ENCODE peak calls at places on chromosome 17, in six cellular contexts. One of them, this sample, is unnamed.

GRCh38 chr17:67469208-67469980 is 92.3 kb downstream of the PITPNC1 start:
- DNase-seq in AG04450: no peak
- DNase-seq in right atrium auricular region: no peak
- DNase-seq in iPS DF 6.9: no peak
- DNase-seq in HL-60: no peak
- DNase-seq in left ventricle myocardium inferior: no peak
- DNase-seq in this sample: no peak

GRCh38 chr17:973053-973452 is 6.5 kb downstream of the NXN start:
- DNase-seq in AG04450: no peak
- DNase-seq in right atrium auricular region: no peak
- DNase-seq in iPS DF 6.9: no peak
- DNase-seq in HL-60: no peak
- DNase-seq in left ventricle myocardium inferior: no peak
- DNase-seq in this sample: no peak

GRCh38 chr17:48228720-48229119 is 121.2 kb downstream of the SNX11 start:
- DNase-seq in AG04450: no peak
- DNase-seq in right atrium auricular region: no peak
- DNase-seq in iPS DF 6.9: peak
- DNase-seq in HL-60: no peak
- DNase-seq in left ventricle myocardium inferior: no peak
- DNase-seq in this sample: no peak

GRCh38 chr17:18377437-18378204 is at the start of gene EVPLL:
- DNase-seq in AG04450: no peak
- DNase-seq in right atrium auricular region: peak
- DNase-seq in iPS DF 6.9: no peak
- DNase-seq in HL-60: peak
- DNase-seq in left ventricle myocardium inferior: peak
- DNase-seq in this sample: no peak

GRCh38 chr17:76868669-76869208 is 535 bp downstream of the MGAT5B start:
- DNase-seq in AG04450: no peak
- DNase-seq in right atrium auricular region: no peak
- DNase-seq in iPS DF 6.9: no peak
- DNase-seq in HL-60: no peak
- DNase-seq in left ventricle myocardium inferior: no peak
- DNase-seq in this sample: no peak

GRCh38 chr17:27952366-27952765 is 59.2 kb upstream of the LYRM9 start:
- DNase-seq in AG04450: no peak
- DNase-seq in right atrium auricular region: no peak
- DNase-seq in iPS DF 6.9: no peak
- DNase-seq in HL-60: no peak
- DNase-seq in left ventricle myocardium inferior: no peak
- DNase-seq in this sample: no peak

GRCh38 chr17:4840893-4841242 is 7.7 kb downstream of the MINK1 start:
- DNase-seq in AG04450: no peak
- DNase-seq in right atrium auricular region: no peak
- DNase-seq in iPS DF 6.9: no peak
- DNase-seq in HL-60: no peak
- DNase-seq in left ventricle myocardium inferior: no peak
- DNase-seq in this sample: no peak

GRCh38 chr17:14604920-14605599 is 304.2 kb downstream of the HS3ST3B1 start:
- DNase-seq in AG04450: no peak
- DNase-seq in right atrium auricular region: peak
- DNase-seq in iPS DF 6.9: no peak
- DNase-seq in HL-60: peak
- DNase-seq in left ventricle myocardium inferior: peak
- DNase-seq in this sample: peak

GRCh38 chr17:66426397-66427033 is 124.1 kb downstream of the PRKCA start:
- DNase-seq in AG04450: no peak
- DNase-seq in right atrium auricular region: no peak
- DNase-seq in iPS DF 6.9: no peak
- DNase-seq in HL-60: no peak
- DNase-seq in left ventricle myocardium inferior: no peak
- DNase-seq in this sample: peak

GRCh38 chr17:2926019-2926650 is 129.9 kb downstream of the RAP1GAP2 start:
- DNase-seq in AG04450: no peak
- DNase-seq in right atrium auricular region: no peak
- DNase-seq in iPS DF 6.9: no peak
- DNase-seq in HL-60: peak
- DNase-seq in left ventricle myocardium inferior: no peak
- DNase-seq in this sample: no peak

GRCh38 chr17:37833237-37833859 is 88.5 kb upstream of the HNF1B start:
- DNase-seq in AG04450: no peak
- DNase-seq in right atrium auricular region: no peak
- DNase-seq in iPS DF 6.9: no peak
- DNase-seq in HL-60: no peak
- DNase-seq in left ventricle myocardium inferior: no peak
- DNase-seq in this sample: no peak

GRCh38 chr17:18119166-18119745 is 10.7 kb downstream of the MYO15A start:
- DNase-seq in AG04450: no peak
- DNase-seq in right atrium auricular region: no peak
- DNase-seq in iPS DF 6.9: no peak
- DNase-seq in HL-60: no peak
- DNase-seq in left ventricle myocardium inferior: no peak
- DNase-seq in this sample: no peak

GRCh38 chr17:69870091-69870530 is 204.9 kb upstream of the KCNJ16 start:
- DNase-seq in AG04450: peak
- DNase-seq in right atrium auricular region: no peak
- DNase-seq in iPS DF 6.9: no peak
- DNase-seq in HL-60: no peak
- DNase-seq in left ventricle myocardium inferior: no peak
- DNase-seq in this sample: no peak

GRCh38 chr17:41520821-41521521 is 2.3 kb upstream of the KRT15 start:
- DNase-seq in AG04450: no peak
- DNase-seq in right atrium auricular region: no peak
- DNase-seq in iPS DF 6.9: no peak
- DNase-seq in HL-60: no peak
- DNase-seq in left ventricle myocardium inferior: no peak
- DNase-seq in this sample: no peak

GRCh38 chr17:41523225-41523593 is 4.5 kb upstream of the KRT15 start:
- DNase-seq in AG04450: no peak
- DNase-seq in right atrium auricular region: no peak
- DNase-seq in iPS DF 6.9: no peak
- DNase-seq in HL-60: no peak
- DNase-seq in left ventricle myocardium inferior: no peak
- DNase-seq in this sample: no peak

GRCh38 chr17:41521574-41522261 is 3.0 kb upstream of the KRT15 start:
- DNase-seq in AG04450: peak
- DNase-seq in right atrium auricular region: no peak
- DNase-seq in iPS DF 6.9: no peak
- DNase-seq in HL-60: no peak
- DNase-seq in left ventricle myocardium inferior: no peak
- DNase-seq in this sample: peak

GRCh38 chr17:41523787-41524186 is 4.3 kb downstream of the KRT19 start:
- DNase-seq in AG04450: no peak
- DNase-seq in right atrium auricular region: no peak
- DNase-seq in iPS DF 6.9: no peak
- DNase-seq in HL-60: no peak
- DNase-seq in left ventricle myocardium inferior: no peak
- DNase-seq in this sample: no peak

GRCh38 chr17:41522301-41523224 is 3.9 kb upstream of the KRT15 start:
- DNase-seq in AG04450: no peak
- DNase-seq in right atrium auricular region: no peak
- DNase-seq in iPS DF 6.9: no peak
- DNase-seq in HL-60: no peak
- DNase-seq in left ventricle myocardium inferior: no peak
- DNase-seq in this sample: no peak
- H3K27ac ChIP-seq in AG04450: no peak
- H3K27ac ChIP-seq in right atrium auricular region: no peak
- H3K27ac ChIP-seq in iPS DF 6.9: no peak
- H3K27ac ChIP-seq in HL-60: no peak
- H3K27ac ChIP-seq in left ventricle myocardium inferior: no peak
- H3K27ac ChIP-seq in this sample: peak

GRCh38 chr17:29630630-29631193 is 8.0 kb upstream of the CORO6 start:
- DNase-seq in AG04450: no peak
- DNase-seq in right atrium auricular region: no peak
- DNase-seq in iPS DF 6.9: no peak
- DNase-seq in HL-60: no peak
- DNase-seq in left ventricle myocardium inferior: no peak
- DNase-seq in this sample: no peak
- H3K27ac ChIP-seq in AG04450: no peak
- H3K27ac ChIP-seq in right atrium auricular region: no peak
- H3K27ac ChIP-seq in iPS DF 6.9: no peak
- H3K27ac ChIP-seq in HL-60: no peak
- H3K27ac ChIP-seq in left ventricle myocardium inferior: no peak
- H3K27ac ChIP-seq in this sample: no peak

GRCh38 chr17:36117505-36118382 is 14.1 kb downstream of the CCL4 start:
- DNase-seq in AG04450: no peak
- DNase-seq in right atrium auricular region: no peak
- DNase-seq in iPS DF 6.9: no peak
- DNase-seq in HL-60: no peak
- DNase-seq in left ventricle myocardium inferior: no peak
- DNase-seq in this sample: no peak

GRCh38 chr17:36107660-36108059 is 4.0 kb downstream of the CCL4 start:
- DNase-seq in AG04450: no peak
- DNase-seq in right atrium auricular region: no peak
- DNase-seq in iPS DF 6.9: no peak
- DNase-seq in HL-60: no peak
- DNase-seq in left ventricle myocardium inferior: no peak
- DNase-seq in this sample: no peak

GRCh38 chr17:36112572-36112971 is 8.9 kb downstream of the CCL4 start:
- DNase-seq in AG04450: no peak
- DNase-seq in right atrium auricular region: no peak
- DNase-seq in iPS DF 6.9: no peak
- DNase-seq in HL-60: no peak
- DNase-seq in left ventricle myocardium inferior: no peak
- DNase-seq in this sample: no peak
- H3K27ac ChIP-seq in AG04450: no peak
- H3K27ac ChIP-seq in right atrium auricular region: no peak
- H3K27ac ChIP-seq in iPS DF 6.9: no peak
- H3K27ac ChIP-seq in HL-60: no peak
- H3K27ac ChIP-seq in left ventricle myocardium inferior: no peak
- H3K27ac ChIP-seq in this sample: no peak

GRCh38 chr17:45904886-45905285 is 10.5 kb downstream of the MAPT start:
- DNase-seq in AG04450: no peak
- DNase-seq in right atrium auricular region: no peak
- DNase-seq in iPS DF 6.9: no peak
- DNase-seq in HL-60: no peak
- DNase-seq in left ventricle myocardium inferior: no peak
- DNase-seq in this sample: no peak
- H3K27ac ChIP-seq in AG04450: no peak
- H3K27ac ChIP-seq in right atrium auricular region: no peak
- H3K27ac ChIP-seq in iPS DF 6.9: no peak
- H3K27ac ChIP-seq in HL-60: no peak
- H3K27ac ChIP-seq in left ventricle myocardium inferior: peak
- H3K27ac ChIP-seq in this sample: no peak

DNA sequence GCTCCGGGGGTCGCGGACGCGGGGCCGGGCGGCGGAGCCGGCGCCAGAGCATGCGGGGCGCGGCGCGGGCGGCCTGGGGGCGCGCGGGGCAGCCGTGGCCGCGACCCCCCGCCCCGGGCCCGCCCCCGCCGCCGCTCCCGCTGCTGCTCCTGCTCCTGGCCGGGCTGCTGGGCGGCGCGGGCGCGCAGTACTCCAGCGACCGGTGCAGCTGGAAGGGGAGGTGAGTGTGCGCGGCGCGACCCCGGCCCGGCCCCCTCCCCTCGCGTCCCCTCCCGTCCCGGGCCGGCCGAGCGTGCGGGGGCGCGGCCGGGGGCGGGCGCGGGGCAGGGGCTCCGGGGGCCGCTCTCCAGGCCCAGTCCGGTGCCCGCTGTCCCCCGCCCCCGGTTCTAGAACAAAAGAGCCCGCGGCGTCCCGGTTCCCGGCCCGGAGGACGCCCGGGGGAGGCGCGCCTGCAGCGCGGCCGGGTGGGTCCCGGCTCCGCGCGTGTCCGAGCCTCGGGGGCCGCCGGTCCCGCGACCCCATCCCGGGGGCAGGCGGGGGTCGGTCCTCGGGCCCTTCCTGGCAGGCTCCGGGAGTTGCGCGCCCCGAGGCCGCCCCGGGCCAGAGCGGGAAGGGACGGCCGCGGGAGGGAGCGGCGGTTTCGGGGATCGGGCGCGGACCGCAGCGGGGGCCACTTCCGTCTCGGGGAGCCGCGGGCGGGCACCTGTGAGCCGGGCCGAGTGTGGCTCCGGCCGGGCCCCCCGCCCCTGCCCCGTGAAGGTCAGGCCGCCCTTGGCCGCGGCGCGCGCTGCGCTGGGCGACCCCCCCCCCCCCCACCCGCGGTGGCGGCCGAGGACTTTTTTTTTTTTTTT is 582 bp downstream of the METRNL start:
- DNase-seq in AG04450: no peak
- DNase-seq in right atrium auricular region: no peak
- DNase-seq in iPS DF 6.9: no peak
- DNase-seq in HL-60: no peak
- DNase-seq in left ventricle myocardium inferior: no peak
- DNase-seq in this sample: no peak
- H3K27ac ChIP-seq in AG04450: no peak
- H3K27ac ChIP-seq in right atrium auricular region: peak
- H3K27ac ChIP-seq in iPS DF 6.9: no peak
- H3K27ac ChIP-seq in HL-60: no peak
- H3K27ac ChIP-seq in left ventricle myocardium inferior: peak
- H3K27ac ChIP-seq in this sample: peak

GRCh38 chr17:45923511-45924268 is 29.3 kb downstream of the MAPT start:
- DNase-seq in AG04450: no peak
- DNase-seq in right atrium auricular region: no peak
- DNase-seq in iPS DF 6.9: no peak
- DNase-seq in HL-60: no peak
- DNase-seq in left ventricle myocardium inferior: no peak
- DNase-seq in this sample: no peak
- H3K27ac ChIP-seq in AG04450: no peak
- H3K27ac ChIP-seq in right atrium auricular region: no peak
- H3K27ac ChIP-seq in iPS DF 6.9: no peak
- H3K27ac ChIP-seq in HL-60: no peak
- H3K27ac ChIP-seq in left ventricle myocardium inferior: no peak
- H3K27ac ChIP-seq in this sample: no peak

GRCh38 chr17:29560306-29560705 is 6.5 kb downstream of the ABHD15 start:
- DNase-seq in AG04450: no peak
- DNase-seq in right atrium auricular region: no peak
- DNase-seq in iPS DF 6.9: no peak
- DNase-seq in HL-60: no peak
- DNase-seq in left ventricle myocardium inferior: no peak
- DNase-seq in this sample: no peak
- H3K27ac ChIP-seq in AG04450: no peak
- H3K27ac ChIP-seq in right atrium auricular region: no peak
- H3K27ac ChIP-seq in iPS DF 6.9: no peak
- H3K27ac ChIP-seq in HL-60: no peak
- H3K27ac ChIP-seq in left ventricle myocardium inferior: no peak
- H3K27ac ChIP-seq in this sample: no peak

DNA sequence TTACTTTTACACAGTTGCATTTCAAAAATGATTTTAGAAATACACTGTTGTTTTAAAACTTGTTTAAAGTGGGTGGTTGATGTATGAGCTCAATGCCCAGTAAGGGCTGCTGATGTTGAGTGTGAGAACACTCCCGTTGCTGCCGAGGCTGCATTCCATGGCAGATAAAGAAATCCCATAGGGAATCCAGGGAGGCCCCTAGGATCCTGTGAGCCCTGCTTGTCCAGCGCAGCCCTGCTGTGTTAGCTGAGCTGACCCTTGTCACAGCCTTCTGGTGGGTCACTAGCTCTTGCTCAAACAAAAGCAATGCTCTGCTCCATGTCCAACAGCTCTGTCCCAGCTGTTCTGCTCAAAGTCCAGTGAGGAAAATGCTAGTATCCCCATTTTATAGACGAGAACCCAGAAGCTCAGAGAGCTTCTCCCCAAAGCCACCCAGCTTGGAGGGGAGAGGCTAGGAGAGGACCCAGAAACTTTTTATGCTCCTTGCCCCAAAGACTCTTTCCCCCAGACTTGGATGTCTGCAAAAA is 18.6 kb upstream of the COL1A1 start:
- DNase-seq in AG04450: no peak
- DNase-seq in right atrium auricular region: no peak
- DNase-seq in iPS DF 6.9: no peak
- DNase-seq in HL-60: no peak
- DNase-seq in left ventricle myocardium inferior: no peak
- DNase-seq in this sample: no peak
- H3K27ac ChIP-seq in AG04450: peak
- H3K27ac ChIP-seq in right atrium auricular region: peak
- H3K27ac ChIP-seq in iPS DF 6.9: no peak
- H3K27ac ChIP-seq in HL-60: no peak
- H3K27ac ChIP-seq in left ventricle myocardium inferior: peak
- H3K27ac ChIP-seq in this sample: no peak

This sample was measured in body of pancreas.